ENCODE peak calls at places on chromosome 10, in five cellular contexts. J is neuronal stem cell, F is fibroblast of pulmonary artery, P is KBM-7, K is fibroblast of gingiva. C is an unnamed sample.

GRCh38 chr10:127999291-127999690 is 92.4 kb downstream of the PTPRE start:
- DNase-seq in K (no peak), P (no peak), J (no peak), F (no peak), C (no peak)

GRCh38 chr10:93199221-93199681 is 125.6 kb downstream of the CYP26A1 start:
- DNase-seq in K (peak), J (no peak), F (peak), P (peak), C (peak)

GRCh38 chr10:72979709-72980108 is 25.1 kb upstream of the PLA2G12B start:
- DNase-seq in J (no peak), F (no peak), P (no peak), K (no peak), C (no peak)

GRCh38 chr10:71323407-71323806 is 4.3 kb downstream of the SLC29A3 start:
- DNase-seq in K (no peak), P (no peak), F (peak), J (no peak), C (no peak)

GRCh38 chr10:89659185-89660131 is 14.4 kb upstream of the PANK1 start:
- DNase-seq in F (peak), J (no peak), K (peak), P (no peak), C (peak)

GRCh38 chr10:10499839-10500238 is 517.8 kb upstream of the CELF2 start:
- DNase-seq in P (no peak), K (peak), J (no peak), F (peak), C (peak)

GRCh38 chr10:26556756-26557640 is 118.9 kb downstream of the APBB1IP start:
- DNase-seq in P (peak), F (peak), K (peak), J (peak), C (peak)

GRCh38 chr10:113959383-113959760 is 84.3 kb upstream of the ADRB1 start:
- DNase-seq in P (no peak), K (no peak), J (no peak), F (no peak), C (no peak)

GRCh38 chr10:8418631-8419030 is 364.1 kb downstream of the GATA3 start:
- DNase-seq in P (no peak), K (no peak), J (no peak), F (peak), C (peak)

GRCh38 chr10:116371737-116372136 is 47.5 kb downstream of the CCDC172 start:
- DNase-seq in K (no peak), P (no peak), J (no peak), F (no peak), C (peak)

GRCh38 chr10:5184987-5185386 is at the start of gene AKR1C8:
- DNase-seq in J (no peak), F (peak), P (no peak), K (no peak), C (no peak)

GRCh38 chr10:117540640-117541404 is 1.7 kb upstream of the EMX2 start:
- DNase-seq in K (no peak), J (no peak), P (no peak), F (no peak), C (no peak)

GRCh38 chr10:96501985-96502384 is 11.7 kb downstream of the TLL2 start:
- DNase-seq in F (no peak), J (no peak), P (no peak), K (no peak), C (peak)

GRCh38 chr10:5614081-5614721 is 52.2 kb downstream of the ASB13 start:
- DNase-seq in K (peak), P (no peak), J (no peak), F (peak), C (peak)

GRCh38 chr10:11642558-11642957 is 31.1 kb upstream of the USP6NL start:
- DNase-seq in F (peak), P (peak), J (no peak), K (no peak), C (no peak)

GRCh38 chr10:18472977-18473376 is 178.4 kb downstream of the NSUN6 start:
- DNase-seq in F (no peak), P (no peak), K (no peak), J (no peak), C (no peak)

GRCh38 chr10:111200505-111201186 is 123.8 kb downstream of the ADRA2A start:
- DNase-seq in P (no peak), K (no peak), F (no peak), J (no peak), C (no peak)

GRCh38 chr10:33126118-33126517 is 168.1 kb upstream of the ITGB1 start:
- DNase-seq in K (no peak), J (no peak), P (peak), F (peak), C (peak)

GRCh38 chr10:84194424-84195043 is at the start of gene CDHR1:
- DNase-seq in K (no peak), J (peak), F (no peak), P (no peak), C (no peak)

GRCh38 chr10:45379891-45380540 is 6.0 kb downstream of the ALOX5 start:
- DNase-seq in F (no peak), J (no peak), K (no peak), P (peak), C (no peak)

GRCh38 chr10:129058664-129059155 is 408.3 kb upstream of the MGMT start:
- DNase-seq in F (no peak), K (no peak), P (no peak), J (no peak), C (no peak)

C was measured in astrocyte of the spinal cord.